ENCODE peak calls at places on chromosome 9, in nine cellular contexts. Q is NCI-H2107; Z is mesenteric fat pad; P is stimulated activated CD8-positive, alpha-beta memory T cell treated with anti-CD3 and anti-CD28 coated beads, Interleukin-7, amount 100 ng/mL, for 4 hours; J is SHP77 treated with DMSO at 0.1 percent for 48 hours; V is NCI-H69; R is NCI-H2171 treated with DMSO at 0.1 percent for 48 hours; I is DMS53; S is activated CD4-positive, alpha-beta T cell treated with anti-CD3 and anti-CD28 coated beads, Interleukin-2, amount 50 U/mL, for 48 hours. Y is an unnamed sample.

GRCh38 chr9:116152941-116153764 is 438 bp upstream of the PAPPA start:
- DNase-seq in Q (no peak), Z (no peak), P (no peak), J (no peak), V (peak; percentile 66), R (peak; percentile 26), I (peak; percentile 14), S (no peak), Y (no peak)

GRCh38 chr9:115359011-115359780 is 241.2 kb upstream of the TNC start:
- DNase-seq in Q (no peak), Z (no peak), P (no peak), J (no peak), V (no peak), R (no peak), I (no peak), S (no peak), Y (no peak)

GRCh38 chr9:14403112-14403511 is 89.2 kb upstream of the NFIB start:
- DNase-seq in Q (no peak), Z (no peak), P (no peak), J (no peak), V (peak; percentile 80), R (peak; percentile 34), I (no peak), S (no peak), Y (no peak)

GRCh38 chr9:29214162-29214520 is 1640.9 kb upstream of the C9orf72 start:
- DNase-seq in Q (no peak), Z (no peak), P (no peak), J (peak; percentile 60), V (peak; percentile 97), R (peak; percentile 88), I (peak; percentile 78), S (no peak), Y (no peak)

GRCh38 chr9:32955655-32956478 is 45.6 kb downstream of the APTX start:
- DNase-seq in Q (no peak), Z (no peak), P (no peak), J (no peak), V (no peak), R (no peak), I (no peak), S (no peak), Y (no peak)

GRCh38 chr9:111399772-111400563 is 69.9 kb upstream of the OR2K2 start:
- DNase-seq in Q (no peak), Z (no peak), P (no peak), J (peak; percentile 25), V (peak; percentile 56), R (peak; percentile 17), I (peak; percentile 74), S (no peak), Y (no peak)

GRCh38 chr9:84137968-84138367 is 157.4 kb downstream of the RMI1 start:
- DNase-seq in Q (no peak), Z (no peak), P (no peak), J (no peak), V (peak; percentile 51), R (no peak), I (peak; percentile 29), S (no peak), Y (no peak)

GRCh38 chr9:110797611-110798010 is 129.0 kb downstream of the MUSK start:
- DNase-seq in Q (no peak), Z (no peak), P (no peak), J (no peak), V (no peak), R (no peak), I (no peak), S (no peak), Y (no peak)

GRCh38 chr9:113995963-113996362 is 82.1 kb downstream of the AMBP start:
- DNase-seq in Q (no peak), Z (peak; percentile 65), P (no peak), J (no peak), V (no peak), R (no peak), I (no peak), S (no peak), Y (no peak)

GRCh38 chr9:78026416-78026815 is 5.2 kb downstream of the GNAQ start:
- DNase-seq in Q (no peak), Z (no peak), P (no peak), J (no peak), V (peak; percentile 47), R (no peak), I (no peak), S (no peak), Y (no peak)

GRCh38 chr9:81207651-81208050 is 481.7 kb downstream of the TLE1 start:
- DNase-seq in Q (no peak), Z (no peak), P (no peak), J (no peak), V (no peak), R (no peak), I (no peak), S (no peak), Y (no peak)

GRCh38 chr9:73869261-73869660 is 627.9 kb upstream of the RORB start:
- DNase-seq in Q (peak; percentile 65), Z (no peak), P (peak; percentile 2), J (peak; percentile 2), V (peak; percentile 23), R (no peak), I (peak; percentile 91), S (no peak), Y (no peak)

GRCh38 chr9:19232117-19232829 is 1.8 kb downstream of the DENND4C start:
- DNase-seq in Q (no peak), Z (no peak), P (no peak), J (no peak), V (peak; percentile 62), R (no peak), I (peak; percentile 39), S (no peak), Y (no peak)

GRCh38 chr9:69265891-69266290 is 59.1 kb upstream of the ENTREP1 start:
- DNase-seq in Q (no peak), Z (no peak), P (no peak), J (no peak), V (no peak), R (no peak), I (no peak), S (no peak), Y (no peak)

GRCh38 chr9:19650292-19650691 is 138.5 kb downstream of the SLC24A2 start:
- DNase-seq in Q (no peak), Z (no peak), P (no peak), J (no peak), V (peak; percentile 32), R (no peak), I (no peak), S (no peak), Y (no peak)

GRCh38 chr9:137432687-137433348 is 8.3 kb downstream of the ENTPD8 start:
- DNase-seq in Q (no peak), Z (no peak), P (no peak), J (no peak), V (no peak), R (no peak), I (no peak), S (no peak), Y (no peak)

GRCh38 chr9:5800969-5801738 is 31.8 kb downstream of the ERMP1 start:
- DNase-seq in Q (no peak), Z (no peak), P (no peak), J (no peak), V (peak; percentile 56), R (peak; percentile 86), I (peak; percentile 23), S (no peak), Y (no peak)

GRCh38 chr9:72978724-72979123 is 25.9 kb upstream of the ALDH1A1 start:
- DNase-seq in Q (no peak), Z (no peak), P (no peak), J (no peak), V (peak; percentile 58), R (no peak), I (no peak), S (no peak), Y (no peak)

GRCh38 chr9:114588671-114589526 is 1.3 kb downstream of the ATP6V1G1 start:
- DNase-seq in Q (no peak), Z (no peak), P (no peak), J (no peak), V (no peak), R (no peak), I (peak; percentile 50), S (no peak), Y (no peak)

GRCh38 chr9:36928670-36929349 is 105.3 kb downstream of the PAX5 start:
- DNase-seq in Q (no peak), Z (no peak), P (no peak), J (no peak), V (peak; percentile 14), R (no peak), I (no peak), S (no peak), Y (no peak)

GRCh38 chr9:109383947-109384346 is 63.1 kb upstream of the EPB41L4B start:
- DNase-seq in Q (no peak), Z (no peak), P (no peak), J (no peak), V (no peak), R (no peak), I (no peak), S (no peak), Y (no peak)

GRCh38 chr9:8576741-8577140 is 777.2 kb upstream of the DMAC1 start:
- DNase-seq in Q (no peak), Z (no peak), P (no peak), J (no peak), V (no peak), R (no peak), I (no peak), S (no peak), Y (no peak)

GRCh38 chr9:10007356-10007755 is 605.4 kb downstream of the PTPRD start:
- DNase-seq in Q (no peak), Z (no peak), P (no peak), J (no peak), V (peak; percentile 93), R (peak; percentile 76), I (no peak), S (no peak), Y (no peak)

GRCh38 chr9:81430727-81431126 is 258.6 kb downstream of the TLE1 start:
- DNase-seq in Q (no peak), Z (no peak), P (no peak), J (no peak), V (no peak), R (no peak), I (no peak), S (no peak), Y (no peak)

GRCh38 chr9:115640887-115641286 is 512.7 kb upstream of the PAPPA start:
- DNase-seq in Q (no peak), Z (no peak), P (no peak), J (no peak), V (no peak), R (no peak), I (no peak), S (no peak), Y (no peak)

GRCh38 chr9:34662544-34663295 is at the start of gene CCL27:
- DNase-seq in Q (no peak), Z (no peak), P (no peak), J (no peak), V (no peak), R (no peak), I (no peak), S (no peak), Y (no peak)

GRCh38 chr9:99347556-99347955 is 125.5 kb downstream of the SEC61B start:
- DNase-seq in Q (no peak), Z (no peak), P (no peak), J (no peak), V (no peak), R (no peak), I (no peak), S (no peak), Y (no peak)

GRCh38 chr9:112489876-112490661 is 3.4 kb downstream of the KIAA1958 start:
- DNase-seq in Q (no peak), Z (no peak), P (no peak), J (no peak), V (peak; percentile 63), R (no peak), I (peak; percentile 28), S (no peak), Y (no peak)

GRCh38 chr9:123953601-123954011 is 23.7 kb upstream of the DENND1A start:
- DNase-seq in Q (no peak), Z (no peak), P (no peak), J (no peak), V (no peak), R (no peak), I (no peak), S (peak; percentile 20), Y (no peak)

GRCh38 chr9:93254806-93255519 is 71.0 kb downstream of the WNK2 start:
- DNase-seq in Q (no peak), Z (peak; percentile 81), P (no peak), J (no peak), V (peak; percentile 69), R (peak; percentile 92), I (no peak), S (no peak), Y (no peak)

GRCh38 chr9:109013678-109014145 is 413 bp upstream of the CTNNAL1 start:
- DNase-seq in Q (no peak), Z (no peak), P (no peak), J (no peak), V (no peak), R (peak; percentile 89), I (no peak), S (no peak), Y (no peak)

Y was measured in putamen.